ENCODE peak calls at places on chromosomes 1 and 21, in four cellular contexts. S is EL; B is endothelial cell; L is activated CD8-positive, alpha-beta memory T cell treated with anti-CD3 and anti-CD28 coated beads for 1 hour. E is an unnamed sample.

GRCh38 chr1:22208265-22208972 is 65.5 kb upstream of the WNT4 start:
- DNase-seq in S (no peak), B (no peak), L (no peak), E (no peak)

GRCh38 chr1:227038401-227038800 is 98.3 kb downstream of the COQ8A start:
- DNase-seq in S (no peak), B (no peak), L (no peak), E (no peak)

GRCh38 chr21:43927591-43928229 is 62.7 kb downstream of the AGPAT3 start:
- DNase-seq in S (no peak), B (no peak), L (no peak), E (no peak)

GRCh38 chr1:94983343-94983742 is 56.4 kb upstream of the CNN3 start:
- DNase-seq in S (peak), B (no peak), L (no peak), E (no peak)

GRCh38 chr1:63000508-63000907 is 216.6 kb downstream of the ATG4C start:
- DNase-seq in S (no peak), B (no peak), L (no peak), E (no peak)

GRCh38 chr1:53342735-53343470 is 15.0 kb upstream of the LRP8 start:
- DNase-seq in S (no peak), B (no peak), L (no peak), E (no peak)

GRCh38 chr1:36775716-36776115 is 258.6 kb downstream of the GRIK3 start:
- DNase-seq in S (no peak), B (no peak), L (no peak), E (no peak)

GRCh38 chr1:167659876-167660275 is 29.8 kb downstream of the RCSD1 start:
- DNase-seq in S (no peak), B (no peak), L (no peak), E (no peak)

GRCh38 chr1:21200767-21201166 is 24.1 kb upstream of the EIF4G3 start:
- DNase-seq in S (peak), B (no peak), L (no peak), E (no peak)

GRCh38 chr1:38763106-38763505 is 96.5 kb downstream of the RRAGC start:
- DNase-seq in S (no peak), B (no peak), L (no peak), E (no peak)

GRCh38 chr1:26358411-26359384 is 4.8 kb upstream of the CRYBG2 start:
- DNase-seq in S (no peak), B (no peak), L (peak), E (no peak)

GRCh38 chr21:36061445-36061844 is 1.1 kb upstream of the SETD4 start:
- DNase-seq in S (no peak), B (no peak), L (no peak), E (no peak)

GRCh38 chr1:152034324-152034653 is 2.5 kb downstream of the S100A11 start:
- DNase-seq in S (no peak), B (no peak), L (no peak), E (no peak)

GRCh38 chr21:25879203-25879602 is 144.4 kb downstream of the GABPA start:
- DNase-seq in S (no peak), B (no peak), L (no peak), E (no peak)